ENCODE peak calls at places on chromosomes 12 and 14, in seven cellular contexts. N is GM06990, Z is IMR-90, T is endothelial cell of umbilical vein, H is left lung, W is cardiac muscle cell, X is kidney epithelial cell. K is an unnamed sample.
A peak's percentile ranks its signal among the peaks of the same experiment; 100 is the strongest.

GRCh38 chr14:74333909-74334308 is 14.4 kb upstream of the VRTN start:
- DNase-seq in N (no peak), Z (peak; percentile 85), T (no peak), H (no peak), W (peak; percentile 84), X (peak; percentile 25), K (peak; percentile 22)

GRCh38 chr14:59454131-59454530 is 11.0 kb downstream of the GPR135 start:
- DNase-seq in N (no peak), Z (peak; percentile 98), T (peak; percentile 50), H (no peak), W (peak; percentile 94), X (peak; percentile 72), K (peak; percentile 87)

GRCh38 chr14:68549966-68550705 is 242.7 kb downstream of the ZFP36L1 start:
- DNase-seq in N (no peak), Z (no peak), T (peak; percentile 33), H (no peak), W (peak; percentile 53), X (no peak), K (peak; percentile 53)

GRCh38 chr14:81341405-81342180 is 58.5 kb downstream of the STON2 start:
- DNase-seq in N (no peak), Z (no peak), T (no peak), H (no peak), W (no peak), X (no peak), K (no peak)

GRCh38 chr12:128047266-128048060 is 219.5 kb upstream of the TMEM132C start:
- DNase-seq in N (no peak), Z (no peak), T (no peak), H (no peak), W (no peak), X (no peak), K (no peak)

GRCh38 chr12:109732321-109733305 is 19.0 kb downstream of the FAM222A start:
- DNase-seq in N (no peak), Z (no peak), T (no peak), H (no peak), W (no peak), X (no peak), K (no peak)

GRCh38 chr14:99263564-99264330 is 8.2 kb downstream of the BCL11B start:
- DNase-seq in N (no peak), Z (no peak), T (no peak), H (no peak), W (no peak), X (no peak), K (no peak)

GRCh38 chr14:69226178-69226577 is 33.8 kb upstream of the GALNT16 start:
- DNase-seq in N (no peak), Z (no peak), T (peak; percentile 92), H (no peak), W (peak; percentile 60), X (no peak), K (no peak)

GRCh38 chr12:95681210-95681765 is 109.3 kb downstream of the NTN4 start:
- DNase-seq in N (no peak), Z (no peak), T (no peak), H (no peak), W (no peak), X (no peak), K (no peak)

GRCh38 chr12:111164833-111165232 is 204.1 kb downstream of the PHETA1 start:
- DNase-seq in N (no peak), Z (no peak), T (no peak), H (no peak), W (no peak), X (no peak), K (no peak)
- TF ChIP-seq CTCF in N (no peak), Z (no peak), T (no peak), H (no peak), W (no peak), X (no peak), K (no peak)

GRCh38 chr14:57845802-57846531 is 19.9 kb downstream of the SLC35F4 start:
- DNase-seq in N (no peak), Z (no peak), T (no peak), H (no peak), W (no peak), X (no peak), K (no peak)

GRCh38 chr14:57846631-57847030 is 19.3 kb downstream of the SLC35F4 start:
- DNase-seq in N (no peak), Z (no peak), T (no peak), H (no peak), W (no peak), X (no peak), K (no peak)

GRCh38 chr14:57848786-57849185 is 17.1 kb downstream of the SLC35F4 start:
- DNase-seq in N (no peak), Z (no peak), T (no peak), H (no peak), W (no peak), X (no peak), K (no peak)

GRCh38 chr14:57847096-57847495 is 18.8 kb downstream of the SLC35F4 start:
- DNase-seq in N (no peak), Z (no peak), T (no peak), H (no peak), W (no peak), X (no peak), K (no peak)

GRCh38 chr14:57848353-57848752 is 17.5 kb downstream of the SLC35F4 start:
- DNase-seq in N (no peak), Z (no peak), T (no peak), H (no peak), W (no peak), X (no peak), K (no peak)
- H3K4me3 ChIP-seq in N (no peak overlapping the region), Z (no peak overlapping the region), T (no peak overlapping the region), H (no peak overlapping the region), W (no peak overlapping the region), X (no peak overlapping the region), K (no peak overlapping the region)

DNA sequence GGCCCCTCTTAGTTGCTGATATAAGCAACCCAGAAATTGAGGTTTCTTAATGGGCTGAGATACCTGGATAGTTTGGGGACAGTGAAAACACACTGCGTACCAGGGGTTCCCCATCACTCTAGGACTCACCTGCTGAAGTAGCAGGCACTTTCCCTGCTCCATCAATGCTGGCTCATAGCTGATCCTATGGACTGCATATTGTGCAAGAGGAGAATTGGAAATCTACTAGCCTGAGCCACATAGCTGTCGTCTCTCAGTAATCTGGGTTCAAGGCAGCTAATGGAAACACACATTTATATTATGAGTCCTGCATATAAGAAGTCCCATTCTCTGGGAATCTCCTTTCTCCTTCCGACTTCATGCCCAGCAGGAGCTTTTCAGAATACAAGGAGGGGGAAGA is 7.3 kb upstream of the DUSP6 start:
- DNase-seq in N (no peak), Z (no peak), T (no peak), H (no peak), W (no peak), X (no peak), K (no peak)
- H3K27me3 ChIP-seq in N (peaks cover 2% of the 10 kb centered on the region), Z (no peaks in the 10 kb centered on the region), T (no peaks in the 10 kb centered on the region), H (no peaks in the 10 kb centered on the region), W (no peaks in the 10 kb centered on the region), X (no peaks in the 10 kb centered on the region), K (no peaks in the 10 kb centered on the region)

GRCh38 chr14:100857923-100858837 is 32.3 kb downstream of the MEG3 start:
- DNase-seq in N (no peak), Z (no peak), T (no peak), H (no peak), W (no peak), X (no peak), K (no peak)
- TF ChIP-seq CTCF in N (no peak), Z (no peak), T (no peak), H (no peak), W (no peak), X (no peak), K (no peak)

GRCh38 chr14:94602722-94603121 is 9.5 kb upstream of the SERPINA3 start:
- DNase-seq in N (no peak), Z (no peak), T (no peak), H (no peak), W (no peak), X (no peak), K (no peak)

GRCh38 chr14:94600148-94600545 is 12.0 kb upstream of the SERPINA3 start:
- DNase-seq in N (no peak), Z (no peak), T (no peak), H (no peak), W (no peak), X (no peak), K (no peak)

GRCh38 chr14:94598816-94599655 is 13.2 kb upstream of the SERPINA3 start:
- DNase-seq in N (no peak), Z (peak; percentile 97), T (peak; percentile 77), H (peak; percentile 63), W (peak; percentile 98), X (peak; percentile 98), K (peak; percentile 96)

GRCh38 chr14:94599656-94600004 is 12.6 kb upstream of the SERPINA3 start:
- DNase-seq in N (no peak), Z (no peak), T (no peak), H (no peak), W (peak; percentile 27), X (no peak), K (no peak)

GRCh38 chr14:94601961-94602391 is 10.2 kb upstream of the SERPINA3 start:
- DNase-seq in N (no peak), Z (peak; percentile 89), T (peak; percentile 51), H (peak; percentile 75), W (peak; percentile 97), X (no peak), K (peak; percentile 80)
- H3K4me3 ChIP-seq in N (no peak overlapping the region), Z (no peak overlapping the region), T (no peak overlapping the region), H (no peak overlapping the region), W (no peak overlapping the region), X (no peak overlapping the region), K (no peak overlapping the region)

GRCh38 chr12:6192604-6193380 is 7.4 kb upstream of the CD9 start:
- DNase-seq in N (no peak), Z (no peak), T (no peak), H (no peak), W (no peak), X (no peak), K (no peak)
- H3K27me3 ChIP-seq in N (peaks cover 5% of the 10 kb centered on the region), Z (peaks cover 6% of the 10 kb centered on the region), T (no peaks in the 10 kb centered on the region), H (no peaks in the 10 kb centered on the region), W (no peaks in the 10 kb centered on the region), X (no peaks in the 10 kb centered on the region), K (no peaks in the 10 kb centered on the region)

GRCh38 chr14:63367742-63368364 is 49.1 kb upstream of the GPHB5 start:
- DNase-seq in N (no peak), Z (no peak), T (no peak), H (no peak), W (no peak), X (no peak), K (no peak)
- TF ChIP-seq CTCF in N (no peak), Z (no peak), T (no peak), H (no peak), W (no peak), X (no peak), K (no peak)

GRCh38 chr14:20413785-20414117 is 450 bp upstream of the TEP1 start:
- DNase-seq in N (no peak), Z (no peak), T (peak; percentile 30), H (no peak), W (no peak), X (no peak), K (peak; percentile 21)
- H3K4me3 ChIP-seq in N (peak overlapping the region; percentile 90), Z (peak overlapping the region; percentile 79), T (peak overlapping the region; percentile 97), H (peak overlapping the region; percentile 73), W (peak overlapping the region; percentile 70), X (peak overlapping the region; percentile 93), K (peak overlapping the region; percentile 66)

GRCh38 chr14:36518586-36519430 is 1.2 kb downstream of the NKX2-1 start:
- DNase-seq in N (no peak), Z (no peak), T (no peak), H (no peak), W (no peak), X (no peak), K (no peak)
- H3K27me3 ChIP-seq in N (no peaks in the 10 kb centered on the region), Z (peaks cover 96% of the 10 kb centered on the region), T (peaks cover 99% of the 10 kb centered on the region), H (peaks cover 95% of the 10 kb centered on the region), W (peaks cover 100% of the 10 kb centered on the region), X (peaks cover 96% of the 10 kb centered on the region), K (peaks cover 48% of the 10 kb centered on the region)